ENCODE peak calls at places on chromosomes 4 and X, in seven cellular contexts. C is HepG2, Z is H1, P is K562, A is GM12891, N is SK-N-SH, K is GM12878. E is an unnamed sample.

GRCh38 chrX:16250296-16250695 is 83.0 kb downstream of the MAGEB17 start:
- DNase-seq in C (no peak), Z (no peak), P (no peak), A (no peak), N (no peak), K (no peak), E (no peak)

GRCh38 chr4:89221175-89221867 is 86.3 kb downstream of the GPRIN3 start:
- DNase-seq in C (no peak), Z (no peak), P (no peak), A (no peak), N (no peak), K (no peak), E (no peak)

GRCh38 chr4:37246891-37247290 is 2.3 kb downstream of the NWD2 start:
- DNase-seq in C (no peak), Z (no peak), P (no peak), A (no peak), N (no peak), K (no peak), E (no peak)

GRCh38 chrX:124266325-124267087 is 66.0 kb upstream of the TEX13D start:
- DNase-seq in C (no peak), Z (no peak), P (no peak), A (no peak), N (no peak), K (no peak), E (no peak)

GRCh38 chr4:188987011-188987410 is 847.8 kb downstream of the TRIML1 start:
- DNase-seq in C (no peak), Z (no peak), P (no peak), A (no peak), N (no peak), K (no peak), E (no peak)

GRCh38 chr4:186858355-186858754 is 134.7 kb upstream of the FAT1 start:
- DNase-seq in C (no peak), Z (no peak), P (no peak), A (no peak), N (no peak), K (no peak), E (no peak)

GRCh38 chr4:84503495-84504437 is 4.7 kb upstream of the NKX6-1 start:
- DNase-seq in C (peak), Z (no peak), P (peak), A (no peak), N (peak), K (no peak), E (no peak)

GRCh38 chrX:88604433-88605221 is 142.4 kb upstream of the CPXCR1 start:
- DNase-seq in C (peak), Z (no peak), P (no peak), A (no peak), N (no peak), K (no peak), E (no peak)

GRCh38 chr4:11252149-11252548 is 176.5 kb downstream of the HS3ST1 start:
- DNase-seq in C (no peak), Z (no peak), P (no peak), A (no peak), N (no peak), K (no peak), E (no peak)

GRCh38 chr4:144154044-144154443 is 13.5 kb upstream of the GYPA start:
- DNase-seq in C (no peak), Z (no peak), P (no peak), A (no peak), N (no peak), K (no peak), E (no peak)

GRCh38 chr4:175413561-175413960 is 398.5 kb downstream of the GPM6A start:
- DNase-seq in C (no peak), Z (no peak), P (no peak), A (no peak), N (no peak), K (no peak), E (no peak)

GRCh38 chrX:153970398-153971123 is 1.1 kb downstream of the HCFC1 start:
- DNase-seq in C (peak), Z (no peak), P (peak), A (no peak), N (peak), K (no peak), E (no peak)

GRCh38 chr4:102684605-102685052 is 76.1 kb downstream of the MANBA start:
- DNase-seq in C (no peak), Z (no peak), P (no peak), A (no peak), N (no peak), K (peak), E (no peak)

GRCh38 chrX:154805696-154806091 is 409 bp upstream of the MPP1 start:
- DNase-seq in C (no peak), Z (no peak), P (no peak), A (no peak), N (no peak), K (no peak), E (no peak)

GRCh38 chr4:121072080-121072835 is at the start of gene NDNF:
- DNase-seq in C (peak), Z (no peak), P (no peak), A (no peak), N (peak), K (no peak), E (no peak)

GRCh38 chr4:2254665-2255500 is 7.0 kb downstream of the MXD4 start:
- DNase-seq in C (no peak), Z (no peak), P (no peak), A (no peak), N (peak), K (no peak), E (no peak)

GRCh38 chrX:139924069-139924695 is 8.7 kb downstream of the ATP11C start:
- DNase-seq in C (no peak), Z (no peak), P (no peak), A (no peak), N (no peak), K (no peak), E (no peak)

GRCh38 chr4:189838821-189839497 is 101.7 kb upstream of the FRG1 start:
- DNase-seq in C (no peak), Z (no peak), P (no peak), A (no peak), N (no peak), K (no peak), E (no peak)

GRCh38 chr4:5125326-5125725 is 74.0 kb downstream of the STK32B start:
- DNase-seq in C (no peak), Z (no peak), P (no peak), A (no peak), N (no peak), K (no peak), E (no peak)

GRCh38 chr4:103008875-103009729 is 10.4 kb downstream of the SLC9B1 start:
- DNase-seq in C (peak), Z (no peak), P (peak), A (no peak), N (peak), K (peak), E (peak)

GRCh38 chr4:41510179-41510578 is 27.8 kb upstream of the LIMCH1 start:
- DNase-seq in C (no peak), Z (no peak), P (no peak), A (no peak), N (no peak), K (no peak), E (no peak)

GRCh38 chr4:25146076-25146475 is 14.2 kb downstream of the SEPSECS start:
- DNase-seq in C (no peak), Z (no peak), P (peak), A (no peak), N (no peak), K (no peak), E (no peak)

GRCh38 chr4:25142468-25142867 is 17.8 kb downstream of the SEPSECS start:
- DNase-seq in C (no peak), Z (no peak), P (no peak), A (no peak), N (no peak), K (no peak), E (no peak)

GRCh38 chr4:25141592-25141991 is 18.7 kb downstream of the SEPSECS start:
- DNase-seq in C (no peak), Z (no peak), P (no peak), A (no peak), N (no peak), K (no peak), E (no peak)

GRCh38 chr4:25144870-25145481 is 15.3 kb downstream of the SEPSECS start:
- DNase-seq in C (no peak), Z (no peak), P (peak), A (no peak), N (peak), K (no peak), E (no peak)
- TF ChIP-seq TAF1 in C (no peak), Z (no peak), P (no peak), A (no peak), N (no peak), K (no peak), E (no peak)

GRCh38 chrX:11129546-11129945 is 18.4 kb downstream of the HCCS start:
- DNase-seq in C (no peak), Z (no peak), P (no peak), A (no peak), N (no peak), K (no peak), E (no peak)
- TF ChIP-seq TAF1 in C (no peak), Z (no peak), P (no peak), A (no peak), N (no peak), K (no peak), E (no peak)

DNA sequence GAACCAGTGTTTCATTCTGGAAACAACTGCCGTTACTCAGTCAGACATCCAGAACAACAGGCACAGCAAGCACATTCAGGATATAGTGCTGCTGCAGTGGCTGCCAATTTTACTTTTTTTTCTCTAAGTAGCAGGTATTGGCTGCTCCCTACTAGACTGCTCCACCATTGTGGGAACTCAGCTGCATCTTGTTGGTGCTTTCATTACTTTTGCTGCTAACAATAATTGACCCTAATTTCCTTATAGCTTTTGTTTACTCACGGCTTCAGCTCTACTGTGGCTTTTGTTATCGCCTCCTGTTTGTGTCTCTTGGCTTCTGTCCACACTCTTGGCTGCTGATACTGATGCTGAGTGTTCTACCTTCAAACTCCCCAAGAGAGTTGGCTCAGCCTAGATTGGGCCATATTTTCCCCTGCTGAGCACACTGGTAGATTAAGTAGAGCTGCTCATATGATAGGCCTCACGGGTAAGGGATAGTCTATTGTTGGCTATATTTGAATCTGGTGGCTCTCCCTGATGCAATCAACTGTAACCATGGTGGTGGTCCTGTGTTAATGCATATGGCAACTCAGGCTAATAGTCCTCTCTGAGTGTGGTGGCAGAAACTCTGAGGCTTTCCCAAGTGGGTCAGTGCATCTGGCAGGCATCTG is 44.5 kb upstream of the IL2 start:
- DNase-seq in C (no peak), Z (no peak), P (no peak), A (no peak), N (no peak), K (no peak), E (no peak)
- TF ChIP-seq TAF1 in C (no peak), Z (no peak), P (no peak), A (no peak), N (no peak), K (no peak), E (no peak)

DNA sequence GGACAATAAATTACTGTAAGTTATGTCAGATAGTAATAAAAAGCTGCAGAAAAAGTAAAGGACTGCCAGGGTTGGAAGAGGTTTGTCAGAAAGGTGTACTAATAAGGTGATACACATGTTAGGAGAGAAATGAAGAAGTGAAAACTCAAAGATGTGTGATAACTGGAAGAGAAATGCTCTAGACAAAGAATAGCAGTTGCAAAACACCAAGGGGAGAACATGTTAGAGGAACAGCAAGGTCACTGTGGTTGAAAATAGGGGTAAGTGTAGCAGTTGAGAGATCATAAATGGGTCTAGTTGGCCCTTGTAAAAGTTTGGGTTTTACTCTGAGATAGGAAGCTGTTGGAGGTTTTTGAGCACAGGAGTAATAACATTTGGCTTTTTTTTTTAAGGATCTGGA is 46.9 kb downstream of the HSPA4L start:
- DNase-seq in C (no peak), Z (no peak), P (no peak), A (peak), N (no peak), K (peak), E (no peak)
- TF ChIP-seq TAF1 in C (no peak), Z (no peak), P (no peak), A (no peak), N (no peak), K (no peak), E (no peak)

GRCh38 chr4:130293692-130294091 is 1197.7 kb downstream of the C4orf33 start:
- DNase-seq in C (no peak), Z (no peak), P (no peak), A (no peak), N (no peak), K (no peak), E (no peak)

GRCh38 chr4:130288576-130288975 is 1192.6 kb downstream of the C4orf33 start:
- DNase-seq in C (no peak), Z (no peak), P (no peak), A (no peak), N (no peak), K (no peak), E (no peak)
- TF ChIP-seq TAF1 in C (no peak), Z (no peak), P (no peak), A (no peak), N (no peak), K (no peak), E (no peak)

GRCh38 chr4:57119054-57119651 is 9.0 kb upstream of the IGFBP7 start:
- DNase-seq in C (no peak), Z (no peak), P (no peak), A (no peak), N (no peak), K (no peak), E (no peak)
- TF ChIP-seq TAF1 in C (no peak), Z (no peak), P (no peak), A (no peak), N (no peak), K (no peak), E (no peak)

GRCh38 chr4:113684534-113685091 is 76.9 kb downstream of the CAMK2D start:
- DNase-seq in C (peak), Z (no peak), P (no peak), A (no peak), N (peak), K (no peak), E (no peak)

GRCh38 chr4:113682730-113683129 is 78.8 kb downstream of the CAMK2D start:
- DNase-seq in C (no peak), Z (no peak), P (no peak), A (no peak), N (no peak), K (no peak), E (no peak)

GRCh38 chr4:113686950-113687718 is 74.4 kb downstream of the CAMK2D start:
- DNase-seq in C (peak), Z (no peak), P (no peak), A (no peak), N (no peak), K (peak), E (no peak)

GRCh38 chr4:113678651-113679050 is 82.9 kb downstream of the CAMK2D start:
- DNase-seq in C (no peak), Z (no peak), P (no peak), A (no peak), N (no peak), K (no peak), E (no peak)

GRCh38 chr4:113683143-113683542 is 78.4 kb downstream of the CAMK2D start:
- DNase-seq in C (no peak), Z (no peak), P (no peak), A (peak), N (no peak), K (peak), E (peak)
- TF ChIP-seq TAF1 in C (no peak), Z (no peak), P (no peak), A (no peak), N (no peak), K (no peak), E (no peak)

GRCh38 chrX:18465051-18465450 is 39.6 kb downstream of the CDKL5 start:
- DNase-seq in C (no peak), Z (no peak), P (no peak), A (no peak), N (no peak), K (no peak), E (no peak)
- TF ChIP-seq TAF1 in C (no peak), Z (no peak), P (no peak), A (no peak), N (no peak), K (no peak), E (no peak)

E was measured in GM12892.